ENCODE peak calls at places on chromosomes 4 and X, in six cellular contexts. One of them, this sample, is unnamed.
A peak's percentile ranks its signal among the peaks of the same experiment; 100 is the strongest.

GRCh38 chr4:177105526-177105925 is 204.1 kb upstream of the NEIL3 start:
- DNase-seq in stomach: no peak
- DNase-seq in right lobe of liver: no peak
- DNase-seq in small intestine: no peak
- DNase-seq in CD4-positive, alpha-beta memory T cell: no peak
- DNase-seq in CD8-positive, alpha-beta memory T cell: no peak
- DNase-seq in this sample: no peak

GRCh38 chrX:19866626-19867410 is 20.6 kb downstream of the SH3KBP1 start:
- DNase-seq in stomach: no peak
- DNase-seq in right lobe of liver: no peak
- DNase-seq in small intestine: no peak
- DNase-seq in CD4-positive, alpha-beta memory T cell: no peak
- DNase-seq in CD8-positive, alpha-beta memory T cell: no peak
- DNase-seq in this sample: no peak

GRCh38 chrX:53281321-53281822 is at the start of gene IQSEC2:
- DNase-seq in stomach: peak; percentile 86
- DNase-seq in right lobe of liver: peak; percentile 63
- DNase-seq in small intestine: peak; percentile 84
- DNase-seq in CD4-positive, alpha-beta memory T cell: no peak
- DNase-seq in CD8-positive, alpha-beta memory T cell: no peak
- DNase-seq in this sample: no peak

GRCh38 chrX:45683914-45684313 is 483.2 kb upstream of the DIPK2B start:
- DNase-seq in stomach: no peak
- DNase-seq in right lobe of liver: no peak
- DNase-seq in small intestine: no peak
- DNase-seq in CD4-positive, alpha-beta memory T cell: no peak
- DNase-seq in CD8-positive, alpha-beta memory T cell: no peak
- DNase-seq in this sample: no peak

GRCh38 chrX:96405842-96406241 is 278.8 kb upstream of the DIAPH2 start:
- DNase-seq in stomach: no peak
- DNase-seq in right lobe of liver: no peak
- DNase-seq in small intestine: no peak
- DNase-seq in CD4-positive, alpha-beta memory T cell: no peak
- DNase-seq in CD8-positive, alpha-beta memory T cell: no peak
- DNase-seq in this sample: no peak

GRCh38 chr4:101367201-101367600 is 19.9 kb upstream of the PPP3CA start:
- DNase-seq in stomach: no peak
- DNase-seq in right lobe of liver: no peak
- DNase-seq in small intestine: no peak
- DNase-seq in CD4-positive, alpha-beta memory T cell: no peak
- DNase-seq in CD8-positive, alpha-beta memory T cell: no peak
- DNase-seq in this sample: no peak

GRCh38 chr4:3683077-3683743 is 83.0 kb upstream of the ADRA2C start:
- DNase-seq in stomach: no peak
- DNase-seq in right lobe of liver: no peak
- DNase-seq in small intestine: no peak
- DNase-seq in CD4-positive, alpha-beta memory T cell: no peak
- DNase-seq in CD8-positive, alpha-beta memory T cell: no peak
- DNase-seq in this sample: no peak

GRCh38 chr4:85701881-85702321 is 227.0 kb downstream of the ARHGAP24 start:
- DNase-seq in stomach: no peak
- DNase-seq in right lobe of liver: no peak
- DNase-seq in small intestine: no peak
- DNase-seq in CD4-positive, alpha-beta memory T cell: no peak
- DNase-seq in CD8-positive, alpha-beta memory T cell: no peak
- DNase-seq in this sample: no peak

GRCh38 chrX:106220177-106220576 is 52.1 kb downstream of the PWWP3B start:
- DNase-seq in stomach: no peak
- DNase-seq in right lobe of liver: no peak
- DNase-seq in small intestine: no peak
- DNase-seq in CD4-positive, alpha-beta memory T cell: no peak
- DNase-seq in CD8-positive, alpha-beta memory T cell: no peak
- DNase-seq in this sample: no peak

GRCh38 chrX:80486299-80486698 is 66.1 kb downstream of the TENT5D start:
- DNase-seq in stomach: no peak
- DNase-seq in right lobe of liver: no peak
- DNase-seq in small intestine: no peak
- DNase-seq in CD4-positive, alpha-beta memory T cell: no peak
- DNase-seq in CD8-positive, alpha-beta memory T cell: no peak
- DNase-seq in this sample: no peak

GRCh38 chr4:139740121-139740520 is 74.5 kb downstream of the MGST2 start:
- DNase-seq in stomach: no peak
- DNase-seq in right lobe of liver: no peak
- DNase-seq in small intestine: no peak
- DNase-seq in CD4-positive, alpha-beta memory T cell: no peak
- DNase-seq in CD8-positive, alpha-beta memory T cell: no peak
- DNase-seq in this sample: no peak

GRCh38 chr4:2246384-2247127 is 4.6 kb upstream of the HAUS3 start:
- DNase-seq in stomach: no peak
- DNase-seq in right lobe of liver: no peak
- DNase-seq in small intestine: no peak
- DNase-seq in CD4-positive, alpha-beta memory T cell: no peak
- DNase-seq in CD8-positive, alpha-beta memory T cell: no peak
- DNase-seq in this sample: no peak

GRCh38 chr4:71498002-71498401 is 159.2 kb downstream of the SLC4A4 start:
- DNase-seq in stomach: no peak
- DNase-seq in right lobe of liver: no peak
- DNase-seq in small intestine: no peak
- DNase-seq in CD4-positive, alpha-beta memory T cell: no peak
- DNase-seq in CD8-positive, alpha-beta memory T cell: no peak
- DNase-seq in this sample: no peak

GRCh38 chr4:35364321-35364870 is 879.9 kb downstream of the ARAP2 start:
- DNase-seq in stomach: no peak
- DNase-seq in right lobe of liver: no peak
- DNase-seq in small intestine: no peak
- DNase-seq in CD4-positive, alpha-beta memory T cell: no peak
- DNase-seq in CD8-positive, alpha-beta memory T cell: no peak
- DNase-seq in this sample: no peak

GRCh38 chr4:126405369-126405982 is 1090.7 kb downstream of the FAT4 start:
- DNase-seq in stomach: no peak
- DNase-seq in right lobe of liver: no peak
- DNase-seq in small intestine: no peak
- DNase-seq in CD4-positive, alpha-beta memory T cell: no peak
- DNase-seq in CD8-positive, alpha-beta memory T cell: no peak
- DNase-seq in this sample: no peak

GRCh38 chrX:23386260-23386659 is 51.6 kb downstream of the PTCHD1 start:
- DNase-seq in stomach: no peak
- DNase-seq in right lobe of liver: no peak
- DNase-seq in small intestine: no peak
- DNase-seq in CD4-positive, alpha-beta memory T cell: no peak
- DNase-seq in CD8-positive, alpha-beta memory T cell: no peak
- DNase-seq in this sample: no peak

GRCh38 chr4:6840062-6840976 is 57.8 kb downstream of the KIAA0232 start:
- DNase-seq in stomach: no peak
- DNase-seq in right lobe of liver: no peak
- DNase-seq in small intestine: peak; percentile 45
- DNase-seq in CD4-positive, alpha-beta memory T cell: no peak
- DNase-seq in CD8-positive, alpha-beta memory T cell: no peak
- DNase-seq in this sample: no peak

GRCh38 chr4:122163767-122164166 is 11.6 kb downstream of the BLTP1 start:
- DNase-seq in stomach: no peak
- DNase-seq in right lobe of liver: no peak
- DNase-seq in small intestine: peak; percentile 23
- DNase-seq in CD4-positive, alpha-beta memory T cell: no peak
- DNase-seq in CD8-positive, alpha-beta memory T cell: no peak
- DNase-seq in this sample: no peak

GRCh38 chrX:32289356-32289755 is 922.0 kb downstream of the DMD start:
- DNase-seq in stomach: no peak
- DNase-seq in right lobe of liver: no peak
- DNase-seq in small intestine: peak; percentile 5
- DNase-seq in CD4-positive, alpha-beta memory T cell: no peak
- DNase-seq in CD8-positive, alpha-beta memory T cell: no peak
- DNase-seq in this sample: no peak

GRCh38 chr4:132180020-132180427 is 969.1 kb upstream of the PCDH10 start:
- DNase-seq in stomach: no peak
- DNase-seq in right lobe of liver: no peak
- DNase-seq in small intestine: no peak
- DNase-seq in CD4-positive, alpha-beta memory T cell: no peak
- DNase-seq in CD8-positive, alpha-beta memory T cell: no peak
- DNase-seq in this sample: no peak

GRCh38 chrX:102517331-102517730 is 792 bp upstream of the TMSB15A start:
- DNase-seq in stomach: no peak
- DNase-seq in right lobe of liver: no peak
- DNase-seq in small intestine: no peak
- DNase-seq in CD4-positive, alpha-beta memory T cell: no peak
- DNase-seq in CD8-positive, alpha-beta memory T cell: no peak
- DNase-seq in this sample: no peak

GRCh38 chr4:41611881-41612871 is 74.2 kb downstream of the LIMCH1 start:
- DNase-seq in stomach: peak; percentile 42
- DNase-seq in right lobe of liver: no peak
- DNase-seq in small intestine: peak; percentile 24
- DNase-seq in CD4-positive, alpha-beta memory T cell: no peak
- DNase-seq in CD8-positive, alpha-beta memory T cell: no peak
- DNase-seq in this sample: no peak

GRCh38 chr4:76308548-76308947 is 2.0 kb downstream of the STBD1 start:
- DNase-seq in stomach: peak; percentile 49
- DNase-seq in right lobe of liver: peak; percentile 96
- DNase-seq in small intestine: peak; percentile 83
- DNase-seq in CD4-positive, alpha-beta memory T cell: no peak
- DNase-seq in CD8-positive, alpha-beta memory T cell: no peak
- DNase-seq in this sample: no peak

GRCh38 chrX:63735882-63736281 is 49.1 kb downstream of the ARHGEF9 start:
- DNase-seq in stomach: no peak
- DNase-seq in right lobe of liver: no peak
- DNase-seq in small intestine: no peak
- DNase-seq in CD4-positive, alpha-beta memory T cell: no peak
- DNase-seq in CD8-positive, alpha-beta memory T cell: no peak
- DNase-seq in this sample: no peak

GRCh38 chrX:113400193-113400704 is 559.6 kb upstream of the AMOT start:
- DNase-seq in stomach: no peak
- DNase-seq in right lobe of liver: no peak
- DNase-seq in small intestine: no peak
- DNase-seq in CD4-positive, alpha-beta memory T cell: no peak
- DNase-seq in CD8-positive, alpha-beta memory T cell: no peak
- DNase-seq in this sample: no peak

GRCh38 chr4:104470770-104471169 is 23.9 kb downstream of the CXXC4 start:
- DNase-seq in stomach: no peak
- DNase-seq in right lobe of liver: no peak
- DNase-seq in small intestine: no peak
- DNase-seq in CD4-positive, alpha-beta memory T cell: no peak
- DNase-seq in CD8-positive, alpha-beta memory T cell: no peak
- DNase-seq in this sample: no peak

GRCh38 chrX:17553451-17553850 is 178.5 kb downstream of the NHS start:
- DNase-seq in stomach: peak; percentile 54
- DNase-seq in right lobe of liver: no peak
- DNase-seq in small intestine: no peak
- DNase-seq in CD4-positive, alpha-beta memory T cell: no peak
- DNase-seq in CD8-positive, alpha-beta memory T cell: no peak
- DNase-seq in this sample: no peak

GRCh38 chr4:80538276-80538926 is 202.9 kb downstream of the CFAP299 start:
- DNase-seq in stomach: no peak
- DNase-seq in right lobe of liver: no peak
- DNase-seq in small intestine: no peak
- DNase-seq in CD4-positive, alpha-beta memory T cell: no peak
- DNase-seq in CD8-positive, alpha-beta memory T cell: no peak
- DNase-seq in this sample: no peak

GRCh38 chrX:3468031-3468430 is 121.6 kb upstream of the MXRA5 start:
- DNase-seq in stomach: no peak
- DNase-seq in right lobe of liver: no peak
- DNase-seq in small intestine: no peak
- DNase-seq in CD4-positive, alpha-beta memory T cell: no peak
- DNase-seq in CD8-positive, alpha-beta memory T cell: no peak
- DNase-seq in this sample: no peak

GRCh38 chr4:77776182-77777134 is 42.7 kb downstream of the CNOT6L start:
- DNase-seq in stomach: no peak
- DNase-seq in right lobe of liver: no peak
- DNase-seq in small intestine: peak; percentile 71
- DNase-seq in CD4-positive, alpha-beta memory T cell: no peak
- DNase-seq in CD8-positive, alpha-beta memory T cell: no peak
- DNase-seq in this sample: no peak

GRCh38 chr4:58669783-58670182 is 1559.6 kb upstream of the IGFBP7 start:
- DNase-seq in stomach: no peak
- DNase-seq in right lobe of liver: no peak
- DNase-seq in small intestine: no peak
- DNase-seq in CD4-positive, alpha-beta memory T cell: no peak
- DNase-seq in CD8-positive, alpha-beta memory T cell: no peak
- DNase-seq in this sample: no peak

GRCh38 chrX:350534-351321 is 32.1 kb upstream of the GTPBP6 start:
- DNase-seq in stomach: no peak
- DNase-seq in right lobe of liver: no peak
- DNase-seq in small intestine: no peak
- DNase-seq in CD4-positive, alpha-beta memory T cell: no peak
- DNase-seq in CD8-positive, alpha-beta memory T cell: no peak
- DNase-seq in this sample: no peak

GRCh38 chrX:15985937-15986336 is 131.3 kb upstream of the AP1S2 start:
- DNase-seq in stomach: no peak
- DNase-seq in right lobe of liver: no peak
- DNase-seq in small intestine: no peak
- DNase-seq in CD4-positive, alpha-beta memory T cell: no peak
- DNase-seq in CD8-positive, alpha-beta memory T cell: no peak
- DNase-seq in this sample: no peak

GRCh38 chrX:115603534-115604074 is 42.6 kb downstream of the PLS3 start:
- DNase-seq in stomach: no peak
- DNase-seq in right lobe of liver: no peak
- DNase-seq in small intestine: no peak
- DNase-seq in CD4-positive, alpha-beta memory T cell: no peak
- DNase-seq in CD8-positive, alpha-beta memory T cell: no peak
- DNase-seq in this sample: no peak
- H3K27ac ChIP-seq in stomach: no peak overlapping the region
- H3K27ac ChIP-seq in right lobe of liver: no peak overlapping the region
- H3K27ac ChIP-seq in small intestine: no peak overlapping the region
- H3K27ac ChIP-seq in CD4-positive, alpha-beta memory T cell: no peak overlapping the region
- H3K27ac ChIP-seq in CD8-positive, alpha-beta memory T cell: no peak overlapping the region
- H3K27ac ChIP-seq in this sample: no peak overlapping the region

GRCh38 chr4:157076578-157076947 is 613 bp downstream of the GLRB start:
- DNase-seq in stomach: no peak
- DNase-seq in right lobe of liver: no peak
- DNase-seq in small intestine: peak; percentile 5
- DNase-seq in CD4-positive, alpha-beta memory T cell: no peak
- DNase-seq in CD8-positive, alpha-beta memory T cell: no peak
- DNase-seq in this sample: no peak
- H3K27ac ChIP-seq in stomach: peak overlapping the region; percentile 64
- H3K27ac ChIP-seq in right lobe of liver: no peak overlapping the region
- H3K27ac ChIP-seq in small intestine: no peak overlapping the region
- H3K27ac ChIP-seq in CD4-positive, alpha-beta memory T cell: no peak overlapping the region
- H3K27ac ChIP-seq in CD8-positive, alpha-beta memory T cell: no peak overlapping the region
- H3K27ac ChIP-seq in this sample: no peak overlapping the region

GRCh38 chr4:54676062-54676461 is 18.3 kb downstream of the KIT start:
- DNase-seq in stomach: no peak
- DNase-seq in right lobe of liver: no peak
- DNase-seq in small intestine: no peak
- DNase-seq in CD4-positive, alpha-beta memory T cell: no peak
- DNase-seq in CD8-positive, alpha-beta memory T cell: no peak
- DNase-seq in this sample: no peak
- H3K27ac ChIP-seq in stomach: no peak overlapping the region
- H3K27ac ChIP-seq in right lobe of liver: no peak overlapping the region
- H3K27ac ChIP-seq in small intestine: no peak overlapping the region
- H3K27ac ChIP-seq in CD4-positive, alpha-beta memory T cell: no peak overlapping the region
- H3K27ac ChIP-seq in CD8-positive, alpha-beta memory T cell: no peak overlapping the region
- H3K27ac ChIP-seq in this sample: no peak overlapping the region

GRCh38 chr4:20432098-20432497 is 180.4 kb downstream of the SLIT2 start:
- DNase-seq in stomach: no peak
- DNase-seq in right lobe of liver: no peak
- DNase-seq in small intestine: peak; percentile 33
- DNase-seq in CD4-positive, alpha-beta memory T cell: no peak
- DNase-seq in CD8-positive, alpha-beta memory T cell: no peak
- DNase-seq in this sample: no peak
- H3K27ac ChIP-seq in stomach: peak overlapping the region; percentile 44
- H3K27ac ChIP-seq in right lobe of liver: no peak overlapping the region
- H3K27ac ChIP-seq in small intestine: peak overlapping the region; percentile 72
- H3K27ac ChIP-seq in CD4-positive, alpha-beta memory T cell: no peak overlapping the region
- H3K27ac ChIP-seq in CD8-positive, alpha-beta memory T cell: no peak overlapping the region
- H3K27ac ChIP-seq in this sample: no peak overlapping the region